ENCODE peak calls at places on chromosome 7, in eight cellular contexts. U, J, E, K, G, L, Y and Q are unnamed samples.

GRCh38 chr7:44289341-44290249 is 35.8 kb downstream of the CAMK2B start:
- DNase-seq in U (peak; percentile 17), J (no peak), E (peak; percentile 5), K (no peak), G (no peak), L (peak; percentile 17), Y (peak; percentile 67), Q (no peak)

GRCh38 chr7:158284617-158285382 is 302.8 kb downstream of the PTPRN2 start:
- DNase-seq in U (peak; percentile 22), J (no peak), E (no peak), K (no peak), G (no peak), L (peak; percentile 8), Y (no peak), Q (no peak)

GRCh38 chr7:22688034-22688433 is 39.0 kb upstream of the IL6 start:
- DNase-seq in U (no peak), J (no peak), E (no peak), K (no peak), G (peak; percentile 22), L (no peak), Y (no peak), Q (no peak)

GRCh38 chr7:106781828-106782544 is 83.1 kb upstream of the PIK3CG start:
- DNase-seq in U (no peak), J (no peak), E (no peak), K (no peak), G (no peak), L (no peak), Y (no peak), Q (no peak)

GRCh38 chr7:4079366-4079765 is 602.7 kb upstream of the FOXK1 start:
- DNase-seq in U (peak; percentile 9), J (no peak), E (no peak), K (no peak), G (no peak), L (no peak), Y (no peak), Q (no peak)

GRCh38 chr7:106611911-106612310 is 49.0 kb downstream of the CCDC71L start:
- DNase-seq in U (no peak), J (no peak), E (no peak), K (peak; percentile 57), G (no peak), L (no peak), Y (no peak), Q (no peak)

GRCh38 chr7:128003787-128004186 is 27.4 kb downstream of the LRRC4 start:
- DNase-seq in U (no peak), J (no peak), E (no peak), K (no peak), G (no peak), L (no peak), Y (no peak), Q (peak; percentile 48)

GRCh38 chr7:45890902-45891461 is 2.7 kb downstream of the IGFBP1 start:
- DNase-seq in U (no peak), J (no peak), E (no peak), K (peak; percentile 78), G (peak; percentile 50), L (no peak), Y (no peak), Q (peak; percentile 64)

GRCh38 chr7:6438427-6438826 is 9.3 kb downstream of the DAGLB start:
- DNase-seq in U (no peak), J (no peak), E (no peak), K (no peak), G (no peak), L (no peak), Y (no peak), Q (no peak)

GRCh38 chr7:157675427-157675930 is 338.7 kb downstream of the DNAJB6 start:
- DNase-seq in U (peak; percentile 22), J (no peak), E (no peak), K (no peak), G (no peak), L (no peak), Y (peak; percentile 54), Q (no peak)

GRCh38 chr7:15963206-15963605 is 276.7 kb upstream of the MEOX2 start:
- DNase-seq in U (no peak), J (no peak), E (no peak), K (no peak), G (no peak), L (no peak), Y (no peak), Q (no peak)

GRCh38 chr7:115332691-115333090 is 410.8 kb downstream of the MDFIC start:
- DNase-seq in U (no peak), J (no peak), E (no peak), K (no peak), G (no peak), L (no peak), Y (no peak), Q (no peak)

GRCh38 chr7:107879400-107880035 is 11.5 kb upstream of the DLD start:
- DNase-seq in U (peak; percentile 59), J (no peak), E (peak; percentile 41), K (peak; percentile 70), G (peak; percentile 79), L (no peak), Y (no peak), Q (peak; percentile 65)

GRCh38 chr7:100449190-100449795 is 13.0 kb upstream of the PPP1R35 start:
- DNase-seq in U (no peak), J (no peak), E (no peak), K (no peak), G (no peak), L (no peak), Y (no peak), Q (no peak)

GRCh38 chr7:123709525-123709924 is 39.3 kb downstream of the WASL start:
- DNase-seq in U (no peak), J (no peak), E (no peak), K (no peak), G (no peak), L (no peak), Y (no peak), Q (no peak)

GRCh38 chr7:22723642-22724041 is 3.4 kb upstream of the IL6 start:
- DNase-seq in U (no peak), J (no peak), E (no peak), K (no peak), G (no peak), L (peak; percentile 33), Y (no peak), Q (peak; percentile 70)

GRCh38 chr7:136652635-136653370 is 215.6 kb upstream of the CHRM2 start:
- DNase-seq in U (no peak), J (no peak), E (no peak), K (no peak), G (no peak), L (no peak), Y (no peak), Q (no peak)

GRCh38 chr7:51315393-51316261 is 982 bp downstream of the COBL start:
- DNase-seq in U (peak; percentile 58), J (no peak), E (no peak), K (peak; percentile 74), G (peak; percentile 98), L (no peak), Y (no peak), Q (peak; percentile 36)

GRCh38 chr7:128954830-128955797 is 17.4 kb downstream of the IRF5 start:
- DNase-seq in U (no peak), J (no peak), E (peak; percentile 78), K (peak; percentile 15), G (no peak), L (no peak), Y (no peak), Q (peak; percentile 72)

GRCh38 chr7:121388950-121389349 is 7.2 kb downstream of the FAM3C start:
- DNase-seq in U (no peak), J (no peak), E (no peak), K (no peak), G (no peak), L (no peak), Y (no peak), Q (no peak)

GRCh38 chr7:121393005-121393366 is 3.1 kb downstream of the FAM3C start:
- DNase-seq in U (no peak), J (no peak), E (no peak), K (no peak), G (no peak), L (no peak), Y (no peak), Q (no peak)

GRCh38 chr7:121392277-121393004 is 3.7 kb downstream of the FAM3C start:
- DNase-seq in U (no peak), J (no peak), E (no peak), K (no peak), G (no peak), L (no peak), Y (no peak), Q (no peak)

GRCh38 chr7:121391686-121392085 is 4.4 kb downstream of the FAM3C start:
- DNase-seq in U (no peak), J (no peak), E (no peak), K (no peak), G (no peak), L (no peak), Y (no peak), Q (no peak)

DNA sequence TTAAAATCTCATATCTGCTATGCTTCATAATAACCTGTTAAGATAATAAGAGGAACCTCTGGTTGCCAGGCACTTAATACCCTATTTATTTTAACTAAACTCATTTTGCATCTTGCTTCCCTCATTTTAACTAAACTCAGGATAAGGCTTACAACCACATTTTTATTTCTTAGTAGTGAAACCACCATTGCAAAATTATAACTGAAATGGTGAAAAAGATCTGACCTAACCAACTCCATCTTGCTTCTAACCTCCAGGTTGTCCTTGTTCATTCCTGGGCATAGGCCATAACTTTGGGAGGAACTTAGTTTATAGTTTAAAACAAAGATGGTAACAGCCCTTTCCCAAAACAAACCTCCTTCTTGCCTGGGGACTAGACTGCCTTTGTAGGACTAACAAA is 6.0 kb downstream of the FAM3C start:
- DNase-seq in U (no peak), J (no peak), E (no peak), K (no peak), G (no peak), L (no peak), Y (no peak), Q (no peak)
- H3K4me1 ChIP-seq in U (peaks cover 72% of the 10 kb centered on the region), J (peaks cover 27% of the 10 kb centered on the region), E (no peaks in the 10 kb centered on the region), K (peaks cover 20% of the 10 kb centered on the region), G (peaks cover 19% of the 10 kb centered on the region), L (peaks cover 22% of the 10 kb centered on the region), Y (peaks cover 61% of the 10 kb centered on the region), Q (peaks cover 9% of the 10 kb centered on the region)

GRCh38 chr7:24703296-24703695 is 54.0 kb downstream of the GSDME start:
- DNase-seq in U (no peak), J (no peak), E (no peak), K (peak; percentile 39), G (no peak), L (no peak), Y (peak; percentile 22), Q (no peak)
- H3K4me3 ChIP-seq in U (no peak overlapping the region), J (no peak overlapping the region), E (no peak overlapping the region), K (no peak overlapping the region), G (no peak overlapping the region), L (no peak overlapping the region), Y (no peak overlapping the region), Q (no peak overlapping the region)

GRCh38 chr7:117086788-117087187 is 133.5 kb downstream of the ST7 start:
- DNase-seq in U (no peak), J (no peak), E (no peak), K (no peak), G (no peak), L (no peak), Y (no peak), Q (peak; percentile 55)
- TF ChIP-seq CTCF in U (no peak), J (no peak), E (no peak), K (no peak), G (no peak), L (no peak), Y (no peak), Q (no peak)

GRCh38 chr7:10934292-10934691 is 39.4 kb upstream of the PHF14 start:
- DNase-seq in U (no peak), J (no peak), E (no peak), K (no peak), G (no peak), L (no peak), Y (no peak), Q (no peak)

GRCh38 chr7:10930551-10930950 is 43.1 kb upstream of the PHF14 start:
- DNase-seq in U (no peak), J (no peak), E (no peak), K (no peak), G (no peak), L (no peak), Y (no peak), Q (no peak)

GRCh38 chr7:10931161-10931560 is 42.5 kb upstream of the PHF14 start:
- DNase-seq in U (no peak), J (no peak), E (no peak), K (no peak), G (no peak), L (no peak), Y (no peak), Q (no peak)
- H3K4me1 ChIP-seq in U (peaks cover 24% of the 10 kb centered on the region), J (no peaks in the 10 kb centered on the region), E (no peaks in the 10 kb centered on the region), K (no peaks in the 10 kb centered on the region), G (no peaks in the 10 kb centered on the region), L (peaks cover 54% of the 10 kb centered on the region), Y (no peaks in the 10 kb centered on the region), Q (no peaks in the 10 kb centered on the region)